ENCODE peak calls at places on chromosomes 4 and X, in nine cellular contexts. M, J, Q, O, F, Z, T, G and S are unnamed samples.

GRCh38 chr4:40980318-40980883 is 230.6 kb downstream of the NSUN7 start:
- DNase-seq in Q (no peak), J (no peak), G (peak; percentile 15), F (no peak), T (no peak), M (no peak), Z (peak; percentile 46), O (no peak), S (no peak)

GRCh38 chrX:1507511-1508463 is 29.2 kb downstream of the P2RY8 start:
- DNase-seq in M (peak; percentile 58), Q (no peak), F (no peak), T (peak; percentile 60), O (no peak), J (peak; percentile 87), G (peak; percentile 15), Z (no peak), S (no peak)

GRCh38 chr4:188008377-188008776 is 12.8 kb downstream of the ZFP42 start:
- DNase-seq in O (no peak), T (no peak), Z (no peak), G (peak; percentile 84), Q (peak; percentile 95), M (no peak), J (no peak), F (no peak), S (no peak)

GRCh38 chrX:104510801-104511200 is 55.2 kb upstream of the IL1RAPL2 start:
- DNase-seq in M (no peak), Z (no peak), F (no peak), Q (no peak), G (no peak), J (no peak), O (no peak), T (no peak), S (no peak)

GRCh38 chrX:460116-460515 is 73.4 kb upstream of the PPP2R3B start:
- DNase-seq in F (no peak), Q (no peak), M (no peak), J (peak; percentile 36), G (no peak), O (no peak), Z (no peak), T (no peak), S (no peak)

GRCh38 chr4:119238068-119238722 is 25.7 kb downstream of the USP53 start:
- DNase-seq in Q (peak; percentile 20), J (no peak), Z (no peak), M (no peak), T (no peak), F (no peak), G (no peak), O (no peak), S (no peak)

GRCh38 chr4:986949-987688 is at the start of gene IDUA:
- DNase-seq in J (peak; percentile 98), T (peak; percentile 91), Q (peak; percentile 53), F (peak; percentile 86), G (peak; percentile 84), Z (peak; percentile 65), M (peak; percentile 88), O (peak; percentile 91), S (peak; percentile 92)

GRCh38 chr4:2443986-2444740 is 24.7 kb upstream of the RNF4 start:
- DNase-seq in O (peak; percentile 33), Z (no peak), G (no peak), T (no peak), F (no peak), Q (no peak), M (no peak), J (no peak), S (no peak)

GRCh38 chr4:92091335-92091734 is 212.4 kb upstream of the GRID2 start:
- DNase-seq in J (no peak), F (no peak), Z (peak; percentile 76), Q (no peak), O (no peak), T (no peak), M (no peak), G (no peak), S (no peak)

GRCh38 chr4:168019019-168019651 is 73.2 kb upstream of the ANXA10 start:
- DNase-seq in Q (peak; percentile 61), T (no peak), M (no peak), F (no peak), O (no peak), G (peak; percentile 32), Z (no peak), J (no peak), S (no peak)

GRCh38 chr4:107655289-107655688 is 64.7 kb downstream of the PAPSS1 start:
- DNase-seq in Z (no peak), J (no peak), O (no peak), F (no peak), T (no peak), Q (no peak), M (no peak), G (no peak), S (no peak)

GRCh38 chr4:186297013-186297645 is 31.1 kb downstream of the F11 start:
- DNase-seq in M (no peak), G (peak; percentile 29), F (no peak), J (no peak), Q (peak; percentile 70), Z (peak; percentile 75), O (no peak), T (no peak), S (no peak)

DNA sequence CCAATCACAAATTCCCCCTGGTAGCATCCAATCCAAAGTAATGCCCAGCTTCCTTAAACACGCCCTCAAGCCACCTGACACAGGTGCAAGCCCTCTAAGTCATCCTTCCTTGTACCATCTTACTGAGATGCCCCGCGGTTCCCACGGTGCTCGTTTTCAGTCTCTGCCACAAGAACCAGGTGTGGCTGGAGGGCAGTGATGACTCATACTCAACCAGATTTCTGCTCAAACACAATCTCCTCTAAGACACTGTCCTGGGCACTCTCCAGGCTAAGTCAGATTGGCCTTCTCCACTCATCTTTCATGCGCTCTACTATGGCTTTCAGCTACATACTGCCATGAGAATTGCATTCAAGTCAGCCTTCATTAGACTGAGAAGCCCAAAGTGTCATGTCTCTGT is 3.5 kb downstream of the SH3KBP1 start:
- DNase-seq in T (peak; percentile 46), M (no peak), G (peak; percentile 77), Z (no peak), Q (no peak), F (no peak), J (no peak), O (no peak), S (no peak)
- H3K4me1 ChIP-seq in T (peaks cover 6% of the 10 kb centered on the region), M (no peaks in the 10 kb centered on the region), G (peaks cover 8% of the 10 kb centered on the region), Z (no peaks in the 10 kb centered on the region), Q (peaks cover 3% of the 10 kb centered on the region), F (no peaks in the 10 kb centered on the region), J (no peaks in the 10 kb centered on the region), O (no peaks in the 10 kb centered on the region), S (no peaks in the 10 kb centered on the region)

GRCh38 chr4:67292045-67292444 is 253.3 kb downstream of the CENPC start:
- DNase-seq in T (no peak), J (no peak), G (no peak), Q (no peak), F (no peak), Z (no peak), O (no peak), M (no peak), S (no peak)

GRCh38 chr4:67286724-67287123 is 258.6 kb downstream of the CENPC start:
- DNase-seq in J (no peak), G (no peak), F (no peak), T (no peak), M (no peak), Z (no peak), Q (no peak), O (no peak), S (no peak)

GRCh38 chr4:67292649-67293048 is 252.7 kb downstream of the CENPC start:
- DNase-seq in T (no peak), Q (no peak), O (no peak), Z (no peak), M (no peak), G (no peak), F (no peak), J (no peak), S (no peak)

GRCh38 chr4:67291639-67292038 is 253.7 kb downstream of the CENPC start:
- DNase-seq in F (no peak), G (no peak), Z (no peak), Q (no peak), T (no peak), J (no peak), M (no peak), O (no peak), S (no peak)

GRCh38 chr4:67288964-67289363 is 256.3 kb downstream of the CENPC start:
- DNase-seq in Z (peak; percentile 63), O (no peak), J (no peak), F (no peak), T (no peak), Q (no peak), G (no peak), M (no peak), S (no peak)
- TF ChIP-seq CTCF in Z (peak; percentile 76), O (no peak), J (no peak), F (no peak), T (no peak), Q (peak; percentile 6), G (peak; percentile 40), M (no peak), S (no peak)

DNA sequence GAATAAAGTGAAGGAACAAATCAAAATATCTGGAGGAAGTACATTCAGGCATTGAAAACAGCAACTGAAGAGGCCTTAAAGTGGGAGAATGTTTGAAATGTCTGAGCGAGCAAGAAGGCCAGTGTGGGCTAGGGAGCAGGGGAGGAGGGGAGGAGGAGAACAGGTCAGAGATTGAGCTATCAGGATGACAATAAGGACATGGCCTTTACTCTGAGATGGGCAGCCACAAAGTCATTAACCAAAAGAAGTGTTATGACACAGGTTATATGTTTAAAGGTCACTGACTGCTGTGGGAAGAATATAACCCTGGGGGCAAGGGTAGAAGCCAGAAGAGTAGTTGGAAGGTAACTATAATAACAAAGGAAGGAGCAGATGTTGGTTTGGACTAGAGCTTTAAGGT is 315.4 kb downstream of the INPP4B start:
- DNase-seq in O (no peak), J (no peak), Z (peak; percentile 4), T (no peak), M (no peak), F (no peak), Q (no peak), G (no peak), S (no peak)
- H3K4me3 ChIP-seq in O (no peak overlapping the region), J (no peak overlapping the region), Z (no peak overlapping the region), T (no peak overlapping the region), M (no peak overlapping the region), F (no peak overlapping the region), Q (no peak overlapping the region), G (no peak overlapping the region), S (no peak overlapping the region)

DNA sequence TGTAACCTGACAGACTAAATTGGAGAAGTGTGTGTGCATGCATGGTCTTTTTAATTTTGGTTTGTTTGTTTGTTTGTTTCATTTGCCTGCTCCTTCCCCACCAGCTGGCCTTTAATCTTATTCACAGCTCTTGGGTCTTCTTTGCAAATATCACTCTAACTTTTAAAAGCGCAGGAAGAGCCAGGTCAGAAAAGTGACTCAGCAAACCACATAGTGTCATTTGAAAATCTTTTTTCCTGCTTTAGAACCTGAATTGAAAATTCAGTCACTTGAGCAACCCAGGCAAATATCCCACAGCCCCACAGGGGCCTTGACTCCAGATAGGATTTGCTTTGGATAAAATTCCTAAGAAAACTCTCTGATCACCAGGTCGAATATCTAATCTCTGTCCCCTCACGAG is 4.6 kb downstream of the TMEM255A start:
- DNase-seq in T (no peak), O (no peak), M (no peak), Z (no peak), F (no peak), J (no peak), Q (no peak), G (no peak), S (no peak)
- H3K4me1 ChIP-seq in T (peaks cover 15% of the 10 kb centered on the region), O (peaks cover 3% of the 10 kb centered on the region), M (no peaks in the 10 kb centered on the region), Z (peaks cover 33% of the 10 kb centered on the region), F (no peaks in the 10 kb centered on the region), J (no peaks in the 10 kb centered on the region), Q (no peaks in the 10 kb centered on the region), G (peaks cover 9% of the 10 kb centered on the region), S (no peaks in the 10 kb centered on the region)

GRCh38 chr4:127479031-127479622 is 153.6 kb upstream of the INTU start:
- DNase-seq in M (no peak), Q (peak; percentile 52), F (no peak), G (peak; percentile 1), O (no peak), J (no peak), T (no peak), Z (peak; percentile 76), S (no peak)
- TF ChIP-seq CTCF in M (peak; percentile 60), Q (peak; percentile 64), F (peak; percentile 37), G (peak; percentile 57), O (no peak), J (no peak), T (peak; percentile 59), Z (peak; percentile 87), S (peak; percentile 33)